ENCODE peak calls at places on chromosomes 3 and 15, in five cellular contexts. One of them, this sample, is unnamed.

GRCh38 chr15:28984421-28985375 is 98.9 kb downstream of the APBA2 start:
- DNase-seq in ACHN: peak; percentile 66
- DNase-seq in endothelial cell: no peak
- DNase-seq in T-helper 9 cell: no peak
- DNase-seq in kidney tubule cell: peak; percentile 64
- DNase-seq in this sample: no peak

GRCh38 chr15:70870066-70870465 is 16.1 kb upstream of the LARP6 start:
- DNase-seq in kidney tubule cell: peak; percentile 17
- DNase-seq in endothelial cell: no peak
- DNase-seq in ACHN: no peak
- DNase-seq in T-helper 9 cell: no peak
- DNase-seq in this sample: no peak

GRCh38 chr3:24299801-24300626 is 194.6 kb downstream of the THRB start:
- DNase-seq in ACHN: peak; percentile 77
- DNase-seq in endothelial cell: no peak
- DNase-seq in kidney tubule cell: peak; percentile 96
- DNase-seq in T-helper 9 cell: no peak
- DNase-seq in this sample: no peak

GRCh38 chr3:152610621-152611020 is 224.3 kb upstream of the P2RY1 start:
- DNase-seq in ACHN: no peak
- DNase-seq in endothelial cell: no peak
- DNase-seq in kidney tubule cell: no peak
- DNase-seq in T-helper 9 cell: no peak
- DNase-seq in this sample: no peak

GRCh38 chr15:55770261-55770660 is 27.3 kb upstream of the PRTG start:
- DNase-seq in endothelial cell: no peak
- DNase-seq in ACHN: no peak
- DNase-seq in T-helper 9 cell: no peak
- DNase-seq in kidney tubule cell: no peak
- DNase-seq in this sample: no peak

GRCh38 chr3:189900578-189900977 is 220.1 kb downstream of the P3H2 start:
- DNase-seq in ACHN: no peak
- DNase-seq in T-helper 9 cell: no peak
- DNase-seq in endothelial cell: no peak
- DNase-seq in kidney tubule cell: no peak
- DNase-seq in this sample: no peak

GRCh38 chr15:101027920-101028319 is 108.8 kb downstream of the LRRK1 start:
- DNase-seq in kidney tubule cell: no peak
- DNase-seq in T-helper 9 cell: no peak
- DNase-seq in ACHN: no peak
- DNase-seq in endothelial cell: no peak
- DNase-seq in this sample: no peak

GRCh38 chr3:170717410-170718402 is 131.8 kb upstream of the SLC7A14 start:
- DNase-seq in endothelial cell: no peak
- DNase-seq in T-helper 9 cell: no peak
- DNase-seq in ACHN: no peak
- DNase-seq in kidney tubule cell: no peak
- DNase-seq in this sample: no peak

GRCh38 chr3:142028174-142028833 is 121.0 kb downstream of the TFDP2 start:
- DNase-seq in ACHN: peak; percentile 75
- DNase-seq in T-helper 9 cell: no peak
- DNase-seq in endothelial cell: peak; percentile 34
- DNase-seq in kidney tubule cell: peak; percentile 78
- DNase-seq in this sample: no peak

GRCh38 chr3:113227146-113227545 is 15.8 kb downstream of the BOC start:
- DNase-seq in kidney tubule cell: peak; percentile 63
- DNase-seq in T-helper 9 cell: no peak
- DNase-seq in ACHN: peak; percentile 52
- DNase-seq in endothelial cell: no peak
- DNase-seq in this sample: no peak

GRCh38 chr3:15637131-15637951 is 35.8 kb downstream of the BTD start:
- DNase-seq in T-helper 9 cell: no peak
- DNase-seq in endothelial cell: no peak
- DNase-seq in ACHN: no peak
- DNase-seq in kidney tubule cell: no peak
- DNase-seq in this sample: no peak

GRCh38 chr15:55907797-55908196 is 85.6 kb downstream of the NEDD4 start:
- DNase-seq in T-helper 9 cell: no peak
- DNase-seq in kidney tubule cell: peak; percentile 99
- DNase-seq in endothelial cell: no peak
- DNase-seq in ACHN: peak; percentile 97
- DNase-seq in this sample: no peak

GRCh38 chr15:60391722-60392340 is 6.0 kb downstream of the ANXA2 start:
- DNase-seq in T-helper 9 cell: no peak
- DNase-seq in ACHN: no peak
- DNase-seq in endothelial cell: no peak
- DNase-seq in kidney tubule cell: no peak
- DNase-seq in this sample: no peak

GRCh38 chr3:43876648-43877047 is 185.9 kb downstream of the ABHD5 start:
- DNase-seq in endothelial cell: no peak
- DNase-seq in T-helper 9 cell: no peak
- DNase-seq in kidney tubule cell: no peak
- DNase-seq in ACHN: no peak
- DNase-seq in this sample: no peak

GRCh38 chr3:18725668-18726407 is 300.7 kb upstream of the SATB1 start:
- DNase-seq in kidney tubule cell: no peak
- DNase-seq in endothelial cell: no peak
- DNase-seq in ACHN: no peak
- DNase-seq in T-helper 9 cell: no peak
- DNase-seq in this sample: no peak

GRCh38 chr3:47065681-47066080 is 86.2 kb downstream of the NBEAL2 start:
- DNase-seq in T-helper 9 cell: no peak
- DNase-seq in ACHN: no peak
- DNase-seq in endothelial cell: no peak
- DNase-seq in kidney tubule cell: no peak
- DNase-seq in this sample: no peak

GRCh38 chr15:48555244-48555804 is 90.2 kb downstream of the FBN1 start:
- DNase-seq in kidney tubule cell: no peak
- DNase-seq in endothelial cell: no peak
- DNase-seq in ACHN: no peak
- DNase-seq in T-helper 9 cell: no peak
- DNase-seq in this sample: no peak

GRCh38 chr3:54188176-54188791 is 65.9 kb downstream of the CACNA2D3 start:
- DNase-seq in endothelial cell: peak; percentile 72
- DNase-seq in kidney tubule cell: peak; percentile 72
- DNase-seq in T-helper 9 cell: peak; percentile 4
- DNase-seq in ACHN: peak; percentile 74
- DNase-seq in this sample: no peak

GRCh38 chr15:63712828-63713520 is 115.8 kb downstream of the FBXL22 start:
- DNase-seq in endothelial cell: no peak
- DNase-seq in T-helper 9 cell: no peak
- DNase-seq in ACHN: no peak
- DNase-seq in kidney tubule cell: no peak
- DNase-seq in this sample: no peak

GRCh38 chr3:178245385-178245778 is 290.9 kb upstream of the KCNMB2 start:
- DNase-seq in ACHN: no peak
- DNase-seq in T-helper 9 cell: no peak
- DNase-seq in endothelial cell: no peak
- DNase-seq in kidney tubule cell: no peak
- DNase-seq in this sample: no peak

GRCh38 chr3:123876858-123877257 is 7.3 kb downstream of the MYLK start:
- DNase-seq in ACHN: no peak
- DNase-seq in kidney tubule cell: no peak
- DNase-seq in T-helper 9 cell: no peak
- DNase-seq in endothelial cell: no peak
- DNase-seq in this sample: no peak

GRCh38 chr3:12479919-12480425 is 4.3 kb upstream of the TSEN2 start:
- DNase-seq in kidney tubule cell: peak; percentile 53
- DNase-seq in ACHN: peak; percentile 47
- DNase-seq in endothelial cell: peak; percentile 18
- DNase-seq in T-helper 9 cell: no peak
- DNase-seq in this sample: no peak

GRCh38 chr3:120864541-120864940 is 43.5 kb upstream of the STXBP5L start:
- DNase-seq in endothelial cell: no peak
- DNase-seq in kidney tubule cell: no peak
- DNase-seq in ACHN: no peak
- DNase-seq in T-helper 9 cell: no peak
- DNase-seq in this sample: no peak

GRCh38 chr15:58582150-58582549 is 150.4 kb downstream of the LIPC start:
- DNase-seq in kidney tubule cell: no peak
- DNase-seq in ACHN: no peak
- DNase-seq in T-helper 9 cell: no peak
- DNase-seq in endothelial cell: no peak
- DNase-seq in this sample: no peak

GRCh38 chr3:15294914-15295313 is 37.5 kb downstream of the SH3BP5 start:
- DNase-seq in endothelial cell: no peak
- DNase-seq in T-helper 9 cell: no peak
- DNase-seq in kidney tubule cell: peak; percentile 50
- DNase-seq in ACHN: no peak
- DNase-seq in this sample: no peak

GRCh38 chr15:48109856-48110531 is 10.8 kb upstream of the SLC24A5 start:
- DNase-seq in endothelial cell: no peak
- DNase-seq in T-helper 9 cell: no peak
- DNase-seq in kidney tubule cell: no peak
- DNase-seq in ACHN: no peak
- DNase-seq in this sample: no peak